ENCODE peak calls at places on chromosomes 2 and 18, in four cellular contexts. E is H1, Y is HepG2, T is GM12878. O is an unnamed sample.

GRCh38 chr2:217125004-217125403 is 265.1 kb upstream of the TNP1 start:
- DNase-seq in E (no peak), T (no peak), Y (no peak), O (no peak)

GRCh38 chr2:235842941-235843340 is 325.2 kb downstream of the GBX2 start:
- DNase-seq in E (no peak), T (no peak), Y (no peak), O (no peak)

GRCh38 chr2:158716091-158716815 is 78.9 kb upstream of the DAPL1 start:
- DNase-seq in Y (peak; percentile 30), E (no peak), T (no peak), O (no peak)

GRCh38 chr18:49476664-49477411 is 10.2 kb downstream of the C18orf32 start:
- DNase-seq in Y (no peak), E (no peak), T (no peak), O (peak; percentile 45)

GRCh38 chr18:10234281-10234680 is 220.2 kb upstream of the APCDD1 start:
- DNase-seq in E (no peak), Y (no peak), T (no peak), O (no peak)

GRCh38 chr2:26887142-26887541 is 39.2 kb downstream of the DPYSL5 start:
- DNase-seq in Y (no peak), E (no peak), T (no peak), O (no peak)

GRCh38 chr2:109069430-109070194 is 59.4 kb upstream of the SH3RF3 start:
- DNase-seq in T (no peak), Y (peak; percentile 66), E (no peak), O (no peak)

GRCh38 chr2:28951910-28952805 is 28.9 kb upstream of the TOGARAM2 start:
- DNase-seq in Y (peak; percentile 85), E (no peak), T (no peak), O (no peak)

GRCh38 chr18:45498270-45498625 is 117.0 kb upstream of the SLC14A2 start:
- DNase-seq in Y (no peak), T (no peak), E (no peak), O (no peak)

GRCh38 chr2:237482485-237482884 is 4.6 kb upstream of the MLPH start:
- DNase-seq in Y (peak; percentile 38), E (no peak), T (no peak), O (no peak)

GRCh38 chr2:39403311-39403710 is 33.8 kb downstream of the MAP4K3 start:
- DNase-seq in T (no peak), E (no peak), Y (no peak), O (no peak)

GRCh38 chr18:53991202-53991601 is 233.3 kb downstream of the MBD2 start:
- DNase-seq in E (no peak), T (no peak), Y (peak; percentile 33), O (no peak)

GRCh38 chr2:105526000-105526925 is 127.4 kb upstream of the FHL2 start:
- DNase-seq in Y (no peak), T (no peak), E (no peak), O (no peak)

GRCh38 chr2:172097557-172098131 is 5.1 kb downstream of the DLX2 start:
- DNase-seq in Y (no peak), T (no peak), E (no peak), O (peak; percentile 39)

GRCh38 chr18:51767293-51767692 is 569.8 kb upstream of the MEX3C start:
- DNase-seq in T (no peak), E (no peak), Y (no peak), O (no peak)

GRCh38 chr2:33208400-33208799 is 261.6 kb downstream of the LTBP1 start:
- DNase-seq in E (no peak), T (no peak), Y (no peak), O (no peak)

GRCh38 chr2:211457325-211457724 is 900.9 kb downstream of the CPS1 start:
- DNase-seq in Y (no peak), E (no peak), T (no peak), O (no peak)

GRCh38 chr2:177970670-177971454 is 101.7 kb downstream of the PDE11A start:
- DNase-seq in E (no peak), T (no peak), Y (peak; percentile 91), O (no peak)

DNA sequence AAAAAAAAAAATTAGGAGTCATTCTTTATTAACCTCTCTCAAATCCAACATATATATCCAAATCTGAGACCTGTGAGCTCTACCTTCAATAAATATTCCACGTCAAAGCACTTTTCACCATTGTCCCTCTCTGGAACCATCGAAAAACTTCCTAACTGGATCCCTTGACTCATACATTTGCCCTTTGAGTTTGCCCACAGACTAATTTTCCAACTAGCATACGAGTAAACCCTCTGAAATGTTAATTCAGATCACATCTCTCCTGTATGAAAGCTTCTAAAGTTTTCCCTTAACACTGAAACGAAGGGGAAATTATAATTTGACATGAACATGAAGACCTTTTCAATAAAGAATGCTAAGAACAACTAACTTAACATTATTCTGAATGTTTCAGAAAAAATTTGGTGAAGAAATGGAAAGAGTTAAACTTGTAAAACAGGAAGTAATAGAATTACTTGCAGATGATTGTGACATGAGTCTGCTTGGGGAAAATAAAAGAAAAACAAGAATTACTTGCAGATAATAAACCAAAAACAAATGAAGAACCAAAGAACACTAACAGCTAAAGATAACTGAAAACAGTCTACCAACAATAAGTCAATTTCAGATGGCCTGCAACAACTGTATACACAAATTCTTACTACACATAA is 110.6 kb downstream of the C2orf74 start:
- DNase-seq in E (no peak), T (no peak), Y (no peak), O (no peak)
- TF ChIP-seq BRCA1 in E (no peak), T (no peak), Y (no peak), O (no peak)

DNA sequence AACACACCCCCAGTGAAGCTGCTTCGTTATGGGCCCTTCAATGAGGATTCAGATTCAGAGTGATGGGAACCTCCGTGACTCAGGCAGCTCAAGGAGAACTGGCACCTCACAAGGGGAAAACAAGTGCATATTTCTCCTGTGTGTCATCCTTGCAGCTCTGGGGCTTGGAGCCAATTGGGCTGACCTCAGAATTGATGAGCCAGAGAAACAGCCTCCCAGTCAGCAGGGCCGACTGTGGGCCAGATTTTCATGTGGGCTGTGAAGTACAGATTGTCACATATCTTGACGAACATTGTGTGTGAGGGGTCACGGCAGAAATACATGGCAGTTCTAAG is 189.6 kb upstream of the SP5 start:
- DNase-seq in Y (peak; percentile 24), T (no peak), E (no peak), O (no peak)
- TF ChIP-seq BRCA1 in Y (no peak), T (no peak), E (no peak), O (no peak)

DNA sequence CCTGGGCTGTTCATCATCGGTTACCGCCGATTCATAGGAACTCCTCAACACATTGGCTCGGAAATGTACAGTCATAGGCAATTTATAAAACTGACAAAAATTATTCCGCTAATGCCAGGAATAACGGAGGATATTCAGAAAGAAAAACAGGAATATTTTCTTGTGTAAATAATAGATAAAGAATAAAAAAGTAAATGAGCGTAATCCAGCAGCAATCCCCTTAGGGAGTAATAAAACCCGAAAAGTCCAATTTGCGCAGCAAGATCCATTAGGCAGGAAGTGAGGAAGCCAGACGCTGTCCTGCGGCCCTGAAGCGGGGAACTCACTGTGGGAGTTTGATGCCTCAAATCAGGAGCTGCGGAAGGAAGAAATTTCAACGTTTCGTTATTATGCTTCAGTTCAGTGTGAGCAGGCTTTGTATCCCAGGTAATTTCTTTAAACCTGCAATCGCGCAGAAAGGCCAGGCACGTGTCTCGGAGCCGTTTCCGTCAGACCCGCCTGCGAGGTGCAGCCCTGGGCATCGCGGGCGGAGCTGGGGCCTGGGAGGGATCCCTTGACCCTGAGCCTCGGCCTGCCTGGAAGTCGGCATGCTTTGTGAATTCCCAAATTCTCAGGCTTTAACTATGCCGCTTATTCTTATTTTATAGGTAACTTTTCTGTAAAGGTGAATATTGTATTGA is 180.9 kb upstream of the ALKAL2 start:
- DNase-seq in Y (no peak), E (no peak), T (no peak), O (no peak)
- TF ChIP-seq BRCA1 in Y (no peak), E (no peak), T (no peak), O (no peak)

GRCh38 chr2:233469261-233470006 is 97.1 kb downstream of the USP40 start:
- DNase-seq in E (no peak), T (no peak), Y (no peak), O (peak; percentile 51)

GRCh38 chr2:233473386-233473791 is 93.2 kb downstream of the USP40 start:
- DNase-seq in E (no peak), T (no peak), Y (no peak), O (no peak)

GRCh38 chr2:233470007-233470687 is 96.4 kb downstream of the USP40 start:
- DNase-seq in E (no peak), T (no peak), Y (no peak), O (peak; percentile 31)

GRCh38 chr2:233470839-233471238 is 95.7 kb downstream of the USP40 start:
- DNase-seq in T (no peak), Y (no peak), E (no peak), O (no peak)

DNA sequence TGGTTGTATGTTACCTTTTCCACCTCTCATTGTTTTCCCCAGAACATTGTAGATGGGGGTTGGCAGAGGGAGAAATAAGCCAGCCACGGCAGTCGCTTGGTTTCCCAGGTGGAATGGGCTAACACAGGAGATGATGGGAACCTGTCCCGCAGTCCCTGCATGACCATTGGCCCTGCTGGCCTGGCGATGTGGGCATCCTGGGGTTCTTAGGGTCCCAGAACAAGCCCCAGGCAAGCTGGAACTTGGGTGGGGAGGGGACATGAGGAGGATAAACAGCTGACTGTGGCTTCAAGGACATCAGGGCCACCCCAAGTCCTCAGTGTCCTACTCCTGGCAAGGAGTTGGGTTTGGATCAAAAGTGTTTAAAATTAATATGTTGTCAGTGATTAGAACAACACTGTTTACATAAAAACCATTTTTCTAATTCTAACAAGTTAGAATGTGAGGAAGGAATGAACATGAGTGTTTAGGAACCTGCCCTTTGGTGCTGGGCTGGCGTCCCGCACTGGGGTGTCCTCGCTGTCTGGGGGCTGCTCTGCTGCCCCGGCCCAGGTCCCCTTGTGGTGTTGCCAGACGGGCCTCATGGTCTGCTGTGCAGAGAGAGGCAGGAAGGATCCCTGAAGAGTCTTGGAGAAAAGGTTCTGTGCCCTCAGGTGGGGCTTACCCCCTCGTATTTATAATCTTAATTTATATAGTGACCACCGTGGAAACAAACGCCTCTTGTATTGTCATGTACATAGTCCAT is 95.1 kb downstream of the USP40 start:
- DNase-seq in Y (no peak), E (no peak), T (no peak), O (no peak)
- TF ChIP-seq BRCA1 in Y (no peak), E (no peak), T (no peak), O (no peak)

DNA sequence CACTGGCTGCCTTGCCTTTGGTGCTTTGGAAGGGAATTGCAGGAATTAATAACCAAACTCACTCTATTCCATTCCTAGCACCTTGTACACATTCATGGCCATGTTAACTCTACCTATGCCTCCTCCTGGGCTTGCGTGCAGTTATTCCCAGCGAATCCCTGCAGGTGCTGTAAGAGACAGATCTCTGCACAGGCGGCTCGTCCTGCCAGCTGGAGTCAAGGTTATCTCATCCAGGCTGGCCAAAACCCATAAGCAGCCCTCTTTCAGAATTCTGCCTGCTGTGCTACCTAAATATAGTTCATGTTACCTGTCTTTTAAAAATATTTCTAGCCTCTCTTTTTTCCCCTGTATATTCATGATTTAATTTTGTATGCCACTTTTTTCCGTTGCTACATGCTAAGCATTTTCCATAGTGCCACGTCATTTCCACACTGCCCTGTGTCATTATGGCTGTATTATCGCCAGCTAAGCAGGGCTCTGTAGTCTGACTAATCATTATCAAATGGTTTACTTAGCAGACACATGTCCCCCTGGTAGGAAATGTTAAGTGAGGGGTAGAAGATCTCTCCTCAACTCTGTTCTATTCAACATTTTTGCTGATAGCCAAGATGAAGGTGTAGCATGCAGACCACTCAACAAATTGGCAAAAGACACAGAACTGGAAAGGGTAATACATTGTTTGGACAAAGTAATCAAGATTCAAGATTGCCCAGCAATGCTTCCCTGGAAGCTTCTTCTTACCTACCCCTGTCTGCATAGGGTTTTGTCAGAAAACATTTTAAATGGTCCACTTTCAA is 79.7 kb upstream of the TAF1B start:
- DNase-seq in T (no peak), E (no peak), Y (peak; percentile 20), O (peak; percentile 64)
- TF ChIP-seq BRCA1 in T (no peak), E (no peak), Y (no peak), O (no peak)